ENCODE peak calls at places on chromosomes 6 and 20, in five cellular contexts. One of them, this sample, is unnamed.
A peak's percentile ranks its signal among the peaks of the same experiment; 100 is the strongest.

GRCh38 chr6:100622907-100623692 is 158.4 kb upstream of the SIM1 start:
- DNase-seq in H9: no peak
- DNase-seq in mesendoderm: no peak
- DNase-seq in neuronal stem cell: no peak
- DNase-seq in trophoblast cell: no peak
- DNase-seq in this sample: peak; percentile 64

GRCh38 chr6:104381907-104382306 is 477.8 kb downstream of the HACE1 start:
- DNase-seq in trophoblast cell: no peak
- DNase-seq in mesendoderm: peak; percentile 27
- DNase-seq in neuronal stem cell: no peak
- DNase-seq in H9: peak; percentile 40
- DNase-seq in this sample: no peak

GRCh38 chr20:56440346-56441007 is 27.9 kb upstream of the RTF2 start:
- DNase-seq in mesendoderm: no peak
- DNase-seq in H9: no peak
- DNase-seq in trophoblast cell: no peak
- DNase-seq in neuronal stem cell: no peak
- DNase-seq in this sample: peak; percentile 37

GRCh38 chr6:14880052-14880451 is 365.8 kb upstream of the JARID2 start:
- DNase-seq in H9: no peak
- DNase-seq in mesendoderm: no peak
- DNase-seq in neuronal stem cell: no peak
- DNase-seq in trophoblast cell: no peak
- DNase-seq in this sample: no peak

GRCh38 chr6:66127061-66127460 is 420.0 kb upstream of the EYS start:
- DNase-seq in trophoblast cell: no peak
- DNase-seq in mesendoderm: no peak
- DNase-seq in neuronal stem cell: no peak
- DNase-seq in H9: no peak
- DNase-seq in this sample: no peak

GRCh38 chr6:10441655-10442009 is 26.8 kb upstream of the TFAP2A start:
- DNase-seq in trophoblast cell: no peak
- DNase-seq in neuronal stem cell: no peak
- DNase-seq in H9: no peak
- DNase-seq in mesendoderm: no peak
- DNase-seq in this sample: no peak

GRCh38 chr20:29878281-29878741 is 1379.2 kb upstream of the DEFB115 start:
- DNase-seq in trophoblast cell: peak; percentile 72
- DNase-seq in mesendoderm: no peak
- DNase-seq in neuronal stem cell: no peak
- DNase-seq in H9: no peak
- DNase-seq in this sample: no peak

GRCh38 chr20:9223296-9223695 is 154.4 kb downstream of the PLCB4 start:
- DNase-seq in neuronal stem cell: no peak
- DNase-seq in trophoblast cell: no peak
- DNase-seq in H9: no peak
- DNase-seq in mesendoderm: no peak
- DNase-seq in this sample: no peak

GRCh38 chr6:53943410-53943809 is 148.6 kb downstream of the LRRC1 start:
- DNase-seq in trophoblast cell: no peak
- DNase-seq in H9: no peak
- DNase-seq in mesendoderm: no peak
- DNase-seq in neuronal stem cell: no peak
- DNase-seq in this sample: no peak

GRCh38 chr20:47677314-47678129 is 107.8 kb downstream of the SULF2 start:
- DNase-seq in mesendoderm: peak; percentile 76
- DNase-seq in neuronal stem cell: peak; percentile 47
- DNase-seq in trophoblast cell: peak; percentile 77
- DNase-seq in H9: peak; percentile 88
- DNase-seq in this sample: peak; percentile 33

GRCh38 chr20:16459019-16459700 is 114.1 kb downstream of the KIF16B start:
- DNase-seq in H9: no peak
- DNase-seq in neuronal stem cell: no peak
- DNase-seq in mesendoderm: peak; percentile 10
- DNase-seq in trophoblast cell: no peak
- DNase-seq in this sample: peak; percentile 54

GRCh38 chr6:114810468-114810867 is 467.6 kb upstream of the HS3ST5 start:
- DNase-seq in neuronal stem cell: no peak
- DNase-seq in H9: no peak
- DNase-seq in mesendoderm: no peak
- DNase-seq in trophoblast cell: no peak
- DNase-seq in this sample: no peak

GRCh38 chr6:8195040-8195713 is 92.8 kb upstream of the EEF1E1 start:
- DNase-seq in neuronal stem cell: no peak
- DNase-seq in H9: no peak
- DNase-seq in mesendoderm: peak; percentile 68
- DNase-seq in trophoblast cell: peak; percentile 14
- DNase-seq in this sample: no peak

GRCh38 chr20:63942250-63943006 is 13.8 kb downstream of the UCKL1 start:
- DNase-seq in neuronal stem cell: no peak
- DNase-seq in trophoblast cell: peak; percentile 86
- DNase-seq in mesendoderm: peak; percentile 88
- DNase-seq in H9: peak; percentile 92
- DNase-seq in this sample: no peak

GRCh38 chr6:11172501-11173337 is 59.7 kb downstream of the NEDD9 start:
- DNase-seq in trophoblast cell: peak; percentile 80
- DNase-seq in H9: peak; percentile 77
- DNase-seq in neuronal stem cell: peak; percentile 73
- DNase-seq in mesendoderm: peak; percentile 79
- DNase-seq in this sample: peak; percentile 50

GRCh38 chr6:72948153-72948552 is 277.1 kb downstream of the KHDC1L start:
- DNase-seq in mesendoderm: no peak
- DNase-seq in H9: no peak
- DNase-seq in neuronal stem cell: no peak
- DNase-seq in trophoblast cell: no peak
- DNase-seq in this sample: no peak

GRCh38 chr6:156250593-156250992 is 526.6 kb upstream of the ARID1B start:
- DNase-seq in trophoblast cell: no peak
- DNase-seq in mesendoderm: no peak
- DNase-seq in H9: no peak
- DNase-seq in neuronal stem cell: no peak
- DNase-seq in this sample: no peak

GRCh38 chr6:150987371-150987828 is 121.9 kb downstream of the MTHFD1L start:
- DNase-seq in mesendoderm: no peak
- DNase-seq in trophoblast cell: peak; percentile 86
- DNase-seq in neuronal stem cell: no peak
- DNase-seq in H9: no peak
- DNase-seq in this sample: no peak

GRCh38 chr6:20432692-20433091 is 31.0 kb downstream of the E2F3 start:
- DNase-seq in mesendoderm: no peak
- DNase-seq in H9: no peak
- DNase-seq in trophoblast cell: no peak
- DNase-seq in neuronal stem cell: no peak
- DNase-seq in this sample: no peak

GRCh38 chr20:11919571-11919970 is 1.9 kb downstream of the BTBD3 start:
- DNase-seq in trophoblast cell: no peak
- DNase-seq in H9: no peak
- DNase-seq in mesendoderm: no peak
- DNase-seq in neuronal stem cell: no peak
- DNase-seq in this sample: no peak

GRCh38 chr20:9409981-9410380 is 104.4 kb upstream of the LAMP5 start:
- DNase-seq in H9: no peak
- DNase-seq in neuronal stem cell: no peak
- DNase-seq in trophoblast cell: peak; percentile 8
- DNase-seq in mesendoderm: peak; percentile 67
- DNase-seq in this sample: peak; percentile 85

GRCh38 chr6:157224178-157224956 is 99.0 kb downstream of the TMEM242 start:
- DNase-seq in trophoblast cell: no peak
- DNase-seq in mesendoderm: no peak
- DNase-seq in H9: no peak
- DNase-seq in neuronal stem cell: no peak
- DNase-seq in this sample: no peak

GRCh38 chr20:36311854-36312723 is 6.0 kb downstream of the DLGAP4 start:
- DNase-seq in trophoblast cell: no peak
- DNase-seq in mesendoderm: no peak
- DNase-seq in neuronal stem cell: no peak
- DNase-seq in H9: no peak
- DNase-seq in this sample: no peak

GRCh38 chr20:7859371-7859802 is 80.9 kb downstream of the HAO1 start:
- DNase-seq in H9: no peak
- DNase-seq in trophoblast cell: peak; percentile 14
- DNase-seq in neuronal stem cell: peak; percentile 44
- DNase-seq in mesendoderm: peak; percentile 64
- DNase-seq in this sample: peak; percentile 77

GRCh38 chr6:142760152-142760551 is 184.8 kb downstream of the HIVEP2 start:
- DNase-seq in mesendoderm: no peak
- DNase-seq in trophoblast cell: peak; percentile 55
- DNase-seq in H9: no peak
- DNase-seq in neuronal stem cell: no peak
- DNase-seq in this sample: no peak

GRCh38 chr6:151060742-151061100 is 179.0 kb upstream of the AKAP12 start:
- DNase-seq in H9: no peak
- DNase-seq in mesendoderm: no peak
- DNase-seq in trophoblast cell: no peak
- DNase-seq in neuronal stem cell: no peak
- DNase-seq in this sample: peak; percentile 56

GRCh38 chr20:57416296-57417022 is 25.3 kb downstream of the RBM38 start:
- DNase-seq in mesendoderm: no peak
- DNase-seq in trophoblast cell: no peak
- DNase-seq in H9: no peak
- DNase-seq in neuronal stem cell: no peak
- DNase-seq in this sample: no peak

GRCh38 chr20:31720486-31721407 is 1.9 kb downstream of the BCL2L1 start:
- DNase-seq in trophoblast cell: no peak
- DNase-seq in mesendoderm: peak; percentile 37
- DNase-seq in neuronal stem cell: no peak
- DNase-seq in H9: no peak
- DNase-seq in this sample: no peak

GRCh38 chr20:33929917-33930316 is 63.8 kb upstream of the RALY start:
- DNase-seq in trophoblast cell: no peak
- DNase-seq in H9: no peak
- DNase-seq in neuronal stem cell: no peak
- DNase-seq in mesendoderm: no peak
- DNase-seq in this sample: no peak

GRCh38 chr6:73340048-73340447 is 14.0 kb downstream of the DPPA5 start:
- DNase-seq in mesendoderm: no peak
- DNase-seq in H9: no peak
- DNase-seq in neuronal stem cell: no peak
- DNase-seq in trophoblast cell: peak; percentile 23
- DNase-seq in this sample: no peak

GRCh38 chr6:139699335-139699734 is 324.9 kb upstream of the CITED2 start:
- DNase-seq in mesendoderm: no peak
- DNase-seq in trophoblast cell: no peak
- DNase-seq in neuronal stem cell: no peak
- DNase-seq in H9: no peak
- DNase-seq in this sample: no peak

GRCh38 chr6:116158641-116159040 is 32.7 kb upstream of the COL10A1 start:
- DNase-seq in H9: no peak
- DNase-seq in neuronal stem cell: no peak
- DNase-seq in mesendoderm: no peak
- DNase-seq in trophoblast cell: no peak
- DNase-seq in this sample: no peak

GRCh38 chr6:152637422-152638047 is 373 bp upstream of the SYNE1 start:
- DNase-seq in H9: no peak
- DNase-seq in trophoblast cell: no peak
- DNase-seq in mesendoderm: no peak
- DNase-seq in neuronal stem cell: no peak
- DNase-seq in this sample: peak; percentile 3

GRCh38 chr6:46184114-46184513 is 13.3 kb upstream of the ENPP5 start:
- DNase-seq in H9: no peak
- DNase-seq in neuronal stem cell: no peak
- DNase-seq in trophoblast cell: no peak
- DNase-seq in mesendoderm: peak; percentile 26
- DNase-seq in this sample: peak; percentile 12

DNA sequence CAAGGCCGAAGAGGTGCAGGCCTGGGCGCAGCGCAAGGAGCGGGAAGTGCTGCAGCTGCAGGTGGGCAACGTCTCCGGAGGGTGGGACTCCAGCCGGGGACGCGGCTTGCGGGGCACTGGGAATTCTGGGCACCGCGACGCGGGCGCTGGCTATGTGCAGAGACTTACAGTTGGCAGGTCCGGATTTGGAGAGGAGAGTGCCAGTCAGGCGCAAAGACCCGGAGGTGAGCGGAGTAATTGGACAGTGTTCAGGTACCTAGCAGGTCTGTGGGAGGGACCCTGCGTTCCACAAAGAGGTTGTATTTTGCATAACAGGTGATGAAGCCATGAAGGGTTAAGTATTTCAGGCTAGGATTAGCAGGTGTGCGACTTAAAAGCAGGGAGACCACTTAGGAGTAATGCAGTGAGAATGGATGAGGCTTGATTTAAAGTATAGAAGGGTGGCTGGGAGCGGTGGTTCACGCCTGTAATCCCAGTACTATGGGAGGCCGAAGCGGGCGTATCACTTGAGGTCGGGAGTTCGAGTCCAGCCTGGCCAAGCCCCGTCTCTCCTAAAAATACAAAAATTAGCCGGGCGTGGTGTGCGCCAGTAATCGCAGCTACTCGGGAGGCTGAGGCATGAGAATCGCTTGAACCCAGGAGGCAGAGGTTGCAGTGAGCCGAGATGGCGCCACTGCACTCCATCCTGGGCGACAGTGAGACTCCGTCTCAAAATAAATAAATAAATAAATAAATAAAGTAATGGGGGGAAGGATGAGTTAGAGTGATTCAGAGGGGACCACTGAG is 1.0 kb downstream of the MRPS26 start:
- DNase-seq in H9: peak; percentile 77
- DNase-seq in neuronal stem cell: no peak
- DNase-seq in trophoblast cell: peak; percentile 21
- DNase-seq in mesendoderm: peak; percentile 58
- DNase-seq in this sample: no peak
- H2BK5ac ChIP-seq in H9: no peak overlapping the region
- H2BK5ac ChIP-seq in neuronal stem cell: peak overlapping the region; percentile 40
- H2BK5ac ChIP-seq in trophoblast cell: no peak overlapping the region
- H2BK5ac ChIP-seq in mesendoderm: no peak overlapping the region
- H2BK5ac ChIP-seq in this sample: no peak overlapping the region

GRCh38 chr6:134436950-134437349 is 119.0 kb upstream of the SGK1 start:
- DNase-seq in trophoblast cell: peak; percentile 27
- DNase-seq in H9: no peak
- DNase-seq in neuronal stem cell: no peak
- DNase-seq in mesendoderm: no peak
- DNase-seq in this sample: peak; percentile 67
- H3K9ac ChIP-seq in trophoblast cell: no peak overlapping the region
- H3K9ac ChIP-seq in H9: no peak overlapping the region
- H3K9ac ChIP-seq in neuronal stem cell: no peak overlapping the region
- H3K9ac ChIP-seq in mesendoderm: no peak overlapping the region
- H3K9ac ChIP-seq in this sample: peak overlapping the region; percentile 87

GRCh38 chr6:13846841-13847240 is 32.5 kb upstream of the MCUR1 start:
- DNase-seq in H9: peak; percentile 81
- DNase-seq in trophoblast cell: no peak
- DNase-seq in neuronal stem cell: peak; percentile 60
- DNase-seq in mesendoderm: peak; percentile 77
- DNase-seq in this sample: no peak
- H2BK5ac ChIP-seq in H9: no peak overlapping the region
- H2BK5ac ChIP-seq in trophoblast cell: no peak overlapping the region
- H2BK5ac ChIP-seq in neuronal stem cell: no peak overlapping the region
- H2BK5ac ChIP-seq in mesendoderm: no peak overlapping the region
- H2BK5ac ChIP-seq in this sample: no peak overlapping the region

DNA sequence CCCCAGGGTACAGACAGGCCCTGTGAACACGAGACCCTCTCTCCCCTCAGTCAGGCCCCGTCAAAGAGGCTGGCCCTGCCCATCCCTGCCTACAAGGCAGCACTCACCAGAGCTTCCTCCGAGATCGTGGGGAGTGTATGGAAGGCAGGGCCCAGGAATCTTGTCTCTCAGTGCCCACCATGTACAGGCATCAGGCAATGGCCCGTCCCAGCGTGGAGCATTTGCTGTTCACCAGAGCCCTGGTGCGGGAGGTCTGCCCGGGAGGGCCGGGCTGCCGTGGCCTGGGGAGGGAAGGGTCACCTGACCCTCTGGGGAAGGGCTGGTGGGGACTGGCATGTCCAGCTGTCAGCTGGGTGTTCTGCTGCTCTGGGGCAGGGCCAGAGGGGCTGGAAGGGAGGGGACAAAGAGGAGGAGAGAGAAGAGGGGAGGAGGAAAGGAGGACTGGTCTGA is at the start of gene IP6K3:
- DNase-seq in mesendoderm: no peak
- DNase-seq in H9: no peak
- DNase-seq in trophoblast cell: no peak
- DNase-seq in neuronal stem cell: no peak
- DNase-seq in this sample: peak; percentile 55
- H3K9ac ChIP-seq in mesendoderm: no peak within 1 kb of the TSS
- H3K9ac ChIP-seq in H9: no peak within 1 kb of the TSS
- H3K9ac ChIP-seq in trophoblast cell: no peak within 1 kb of the TSS
- H3K9ac ChIP-seq in neuronal stem cell: peak within 1 kb of the TSS; percentile 50
- H3K9ac ChIP-seq in this sample: no peak within 1 kb of the TSS